ENCODE peak calls at places on chromosomes 4 and X, in ten cellular contexts. U is naive thymus-derived CD4-positive, alpha-beta T cell; V is CD4-positive, alpha-beta T cell; S is NAMALWA; H is fibroblast of the aortic adventitia; G is DMS153; A is Daoy; K is PC-9; I is lung; O is Calu3. J is an unnamed sample.

GRCh38 chrX:150870487-150871340 is 27.8 kb downstream of the CD99L2 start:
- DNase-seq in O (no peak), K (no peak), V (no peak), U (no peak), S (no peak), H (no peak), I (no peak), G (no peak), A (no peak), J (no peak)

GRCh38 chr4:172514011-172514410 is 654.6 kb upstream of the GALNT7 start:
- DNase-seq in V (no peak), A (no peak), I (no peak), H (no peak), S (no peak), O (no peak), U (no peak), G (no peak), K (peak; percentile 37), J (no peak)

GRCh38 chr4:94131212-94131611 is 76.5 kb upstream of the SMARCAD1 start:
- DNase-seq in V (no peak), O (no peak), K (no peak), A (peak; percentile 19), G (no peak), S (no peak), I (no peak), H (no peak), U (no peak), J (no peak)

GRCh38 chr4:126924237-126924636 is 708.5 kb upstream of the INTU start:
- DNase-seq in O (no peak), A (no peak), K (no peak), I (no peak), G (no peak), H (no peak), U (no peak), V (no peak), S (no peak), J (no peak)

GRCh38 chrX:107154787-107155620 is 36.4 kb upstream of the RBM41 start:
- DNase-seq in A (peak; percentile 59), S (no peak), V (no peak), H (peak; percentile 2), I (no peak), U (no peak), G (no peak), K (peak; percentile 84), O (peak; percentile 15), J (no peak)

GRCh38 chrX:28584025-28584424 is 3.2 kb upstream of the IL1RAPL1 start:
- DNase-seq in O (no peak), I (no peak), G (no peak), A (no peak), K (no peak), V (no peak), S (no peak), H (no peak), U (no peak), J (no peak)

GRCh38 chr4:74855879-74856278 is 61.6 kb upstream of the BTC start:
- DNase-seq in O (no peak), G (no peak), A (no peak), H (no peak), I (no peak), S (no peak), V (no peak), K (peak; percentile 46), U (no peak), J (no peak)

GRCh38 chr4:98055800-98056501 is 87.3 kb downstream of the STPG2 start:
- DNase-seq in A (no peak), U (no peak), H (no peak), S (peak; percentile 12), V (no peak), K (no peak), G (no peak), O (no peak), I (no peak), J (no peak)

GRCh38 chr4:8135666-8136065 is 22.9 kb downstream of the ABLIM2 start:
- DNase-seq in S (no peak), V (no peak), H (no peak), U (no peak), G (no peak), K (no peak), O (no peak), I (no peak), A (no peak), J (no peak)

GRCh38 chr4:6916587-6917444 is 7.2 kb downstream of the TBC1D14 start:
- DNase-seq in S (no peak), V (no peak), H (no peak), I (peak; percentile 64), K (peak; percentile 79), U (peak; percentile 58), A (peak; percentile 58), O (peak; percentile 30), G (no peak), J (no peak)

GRCh38 chrX:76796311-76796710 is 368.8 kb downstream of the MAGEE1 start:
- DNase-seq in V (no peak), O (no peak), H (no peak), S (no peak), K (peak; percentile 48), U (no peak), A (no peak), G (no peak), I (no peak), J (no peak)

GRCh38 chr4:74016068-74016467 is 17.6 kb upstream of the CXCL5 start:
- DNase-seq in G (peak; percentile 41), A (no peak), V (no peak), U (no peak), K (no peak), H (no peak), S (no peak), O (no peak), I (no peak), J (no peak)

GRCh38 chr4:19177616-19178015 is 1074.1 kb upstream of the SLIT2 start:
- DNase-seq in I (no peak), O (no peak), U (no peak), V (no peak), K (no peak), G (no peak), A (peak; percentile 17), S (no peak), H (no peak), J (no peak)

GRCh38 chrX:84108589-84108988 is 79.4 kb downstream of the RPS6KA6 start:
- DNase-seq in S (no peak), G (no peak), H (no peak), V (no peak), I (no peak), O (no peak), U (no peak), A (no peak), K (no peak), J (peak; percentile 58)

GRCh38 chr4:95129708-95130343 is 372.1 kb downstream of the BMPR1B start:
- DNase-seq in S (peak; percentile 63), G (no peak), U (no peak), K (peak; percentile 56), H (peak; percentile 100), O (peak; percentile 59), A (peak; percentile 88), V (no peak), I (peak; percentile 52), J (no peak)

GRCh38 chrX:110532527-110532926 is 173.9 kb downstream of the RTL9 start:
- DNase-seq in K (no peak), S (no peak), O (no peak), A (no peak), G (no peak), I (no peak), U (no peak), V (no peak), H (no peak), J (no peak)

GRCh38 chr4:8404791-8405515 is 35.6 kb downstream of the ACOX3 start:
- DNase-seq in S (no peak), U (no peak), A (no peak), V (no peak), I (no peak), O (no peak), K (no peak), G (no peak), H (no peak), J (no peak)

GRCh38 chrX:134600714-134601113 is 57.6 kb downstream of the PLAC1 start:
- DNase-seq in K (peak; percentile 83), H (peak; percentile 40), G (no peak), A (peak; percentile 37), S (no peak), V (no peak), O (no peak), U (no peak), I (no peak), J (no peak)

GRCh38 chrX:397575-397974 is 10.9 kb upstream of the PPP2R3B start:
- DNase-seq in I (no peak), U (no peak), H (peak; percentile 33), K (no peak), G (no peak), S (no peak), V (no peak), A (no peak), O (no peak), J (no peak)

GRCh38 chr4:147334478-147334877 is 146.4 kb upstream of the EDNRA start:
- DNase-seq in U (no peak), A (no peak), G (no peak), S (no peak), V (no peak), I (no peak), K (no peak), O (no peak), H (peak; percentile 80), J (no peak)

GRCh38 chr4:103424853-103425252 is 226.7 kb upstream of the CENPE start:
- DNase-seq in G (peak; percentile 33), A (no peak), U (no peak), I (no peak), O (no peak), V (no peak), S (no peak), K (peak; percentile 88), H (no peak), J (no peak)